ENCODE peak calls at places on chromosomes 13 and 19, in six cellular contexts. N is stimulated activated naive CD4-positive, alpha-beta T cell; R is activated CD4-positive, alpha-beta T cell treated with anti-CD3 and anti-CD28 coated beads for 48 hours; Z is AG04449; G is stimulated activated naive CD8-positive, alpha-beta T cell treated with anti-CD3 and anti-CD28 coated beads, Interleukin-15, Interleukin-2, amounts not matched to agents 100 U/mL and 50 U/mL, for 24 hours; L is kidney tubule cell. F is an unnamed sample.

GRCh38 chr13:98534821-98535220 is 42.1 kb downstream of the STK24 start:
- DNase-seq in G (no peak), R (no peak), Z (no peak), L (no peak), N (no peak), F (no peak)

GRCh38 chr19:9487016-9487415 is 11.4 kb downstream of the ZNF560 start:
- DNase-seq in R (no peak), G (no peak), N (no peak), Z (no peak), L (no peak), F (no peak)

GRCh38 chr19:17283504-17283996 is 1.8 kb downstream of the ANKLE1 start:
- DNase-seq in N (no peak), R (no peak), Z (no peak), G (no peak), L (no peak), F (no peak)

GRCh38 chr13:45695198-45695730 is 6.9 kb upstream of the CBY2 start:
- DNase-seq in R (peak; percentile 42), Z (no peak), G (no peak), N (no peak), L (no peak), F (no peak)

GRCh38 chr13:73168226-73168992 is 109.6 kb downstream of the KLF5 start:
- DNase-seq in Z (no peak), N (no peak), L (peak; percentile 78), G (no peak), R (no peak), F (peak; percentile 77)

GRCh38 chr19:41959056-41960053 is at the start of gene RABAC1:
- DNase-seq in G (peak; percentile 90), Z (peak; percentile 47), L (peak; percentile 90), N (peak; percentile 77), R (peak; percentile 91), F (peak; percentile 81)

GRCh38 chr13:19782049-19782726 is 557 bp downstream of the PSPC1 start:
- DNase-seq in N (peak; percentile 20), R (peak; percentile 71), G (peak; percentile 69), Z (no peak), L (peak; percentile 57), F (no peak)

GRCh38 chr13:28379371-28380083 is 115.4 kb downstream of the FLT1 start:
- DNase-seq in R (no peak), Z (no peak), L (no peak), G (no peak), N (no peak), F (no peak)

GRCh38 chr19:55482128-55482961 is 2.6 kb upstream of the NAT14 start:
- DNase-seq in G (no peak), L (no peak), Z (no peak), R (no peak), N (no peak), F (no peak)

GRCh38 chr13:26377038-26377437 is 123.1 kb downstream of the CDK8 start:
- DNase-seq in N (no peak), G (peak; percentile 4), R (peak; percentile 17), L (peak; percentile 26), Z (no peak), F (no peak)

GRCh38 chr13:36346222-36347083 is at the start of gene SPART:
- DNase-seq in Z (no peak), N (peak; percentile 89), G (peak; percentile 88), L (peak; percentile 93), R (peak; percentile 90), F (peak; percentile 80)

GRCh38 chr19:29861575-29861974 is 49.8 kb downstream of the CCNE1 start:
- DNase-seq in Z (no peak), N (no peak), G (no peak), R (no peak), L (no peak), F (no peak)

F was measured in renal cortical epithelial cell.